ENCODE peak calls at places on chromosomes 1 and 21, in five cellular contexts. One of them, this sample, is unnamed.

GRCh38 chr1:24236170-24237045 is 49.3 kb upstream of the IFNLR1 start:
- DNase-seq in colonic mucosa: no peak
- DNase-seq in AG10803: peak
- DNase-seq in lower leg skin: no peak
- DNase-seq in HL-60: no peak
- DNase-seq in this sample: no peak

GRCh38 chr1:64006276-64007051 is 197.0 kb upstream of the UBE2U start:
- DNase-seq in colonic mucosa: no peak
- DNase-seq in AG10803: peak
- DNase-seq in lower leg skin: peak
- DNase-seq in HL-60: no peak
- DNase-seq in this sample: no peak

GRCh38 chr1:20322081-20322824 is 31.6 kb downstream of the VWA5B1 start:
- DNase-seq in colonic mucosa: no peak
- DNase-seq in AG10803: no peak
- DNase-seq in lower leg skin: no peak
- DNase-seq in HL-60: no peak
- DNase-seq in this sample: no peak

GRCh38 chr1:24400065-24400464 is 13.5 kb downstream of the STPG1 start:
- DNase-seq in colonic mucosa: no peak
- DNase-seq in AG10803: no peak
- DNase-seq in lower leg skin: no peak
- DNase-seq in HL-60: no peak
- DNase-seq in this sample: no peak

GRCh38 chr1:224430511-224431113 is 4.0 kb downstream of the WDR26 start:
- DNase-seq in colonic mucosa: peak
- DNase-seq in AG10803: peak
- DNase-seq in lower leg skin: peak
- DNase-seq in HL-60: peak
- DNase-seq in this sample: no peak

GRCh38 chr1:153663211-153663610 is 4.7 kb downstream of the SNAPIN start:
- DNase-seq in colonic mucosa: no peak
- DNase-seq in AG10803: peak
- DNase-seq in lower leg skin: no peak
- DNase-seq in HL-60: peak
- DNase-seq in this sample: no peak

GRCh38 chr21:44962481-44962966 is 22.7 kb downstream of the SLX9 start:
- DNase-seq in colonic mucosa: no peak
- DNase-seq in AG10803: peak
- DNase-seq in lower leg skin: no peak
- DNase-seq in HL-60: no peak
- DNase-seq in this sample: no peak

GRCh38 chr21:41545500-41546359 is 37.8 kb upstream of the TMPRSS2 start:
- DNase-seq in colonic mucosa: no peak
- DNase-seq in AG10803: no peak
- DNase-seq in lower leg skin: no peak
- DNase-seq in HL-60: no peak
- DNase-seq in this sample: no peak

GRCh38 chr21:35036521-35037383 is 12.3 kb downstream of the RUNX1 start:
- DNase-seq in colonic mucosa: no peak
- DNase-seq in AG10803: no peak
- DNase-seq in lower leg skin: no peak
- DNase-seq in HL-60: no peak
- DNase-seq in this sample: no peak

GRCh38 chr21:14683021-14683420 is 136.9 kb upstream of the SAMSN1 start:
- DNase-seq in colonic mucosa: no peak
- DNase-seq in AG10803: no peak
- DNase-seq in lower leg skin: no peak
- DNase-seq in HL-60: peak
- DNase-seq in this sample: no peak

GRCh38 chr1:152514715-152515453 is 602 bp downstream of the CRCT1 start:
- DNase-seq in colonic mucosa: no peak
- DNase-seq in AG10803: no peak
- DNase-seq in lower leg skin: no peak
- DNase-seq in HL-60: no peak
- DNase-seq in this sample: no peak

GRCh38 chr21:36707763-36708511 is 9.0 kb downstream of the SIM2 start:
- DNase-seq in colonic mucosa: no peak
- DNase-seq in AG10803: no peak
- DNase-seq in lower leg skin: no peak
- DNase-seq in HL-60: no peak
- DNase-seq in this sample: no peak

GRCh38 chr1:204891860-204892259 is 21.2 kb downstream of the NFASC start:
- DNase-seq in colonic mucosa: no peak
- DNase-seq in AG10803: peak
- DNase-seq in lower leg skin: no peak
- DNase-seq in HL-60: no peak
- DNase-seq in this sample: no peak

GRCh38 chr1:229339086-229339485 is 3.8 kb downstream of the CCSAP start:
- DNase-seq in colonic mucosa: no peak
- DNase-seq in AG10803: no peak
- DNase-seq in lower leg skin: no peak
- DNase-seq in HL-60: no peak
- DNase-seq in this sample: no peak

GRCh38 chr1:110214454-110215404 is 4.6 kb downstream of the KCNC4 start:
- DNase-seq in colonic mucosa: no peak
- DNase-seq in AG10803: peak
- DNase-seq in lower leg skin: no peak
- DNase-seq in HL-60: no peak
- DNase-seq in this sample: no peak

GRCh38 chr1:209156991-209157390 is 426.5 kb upstream of the CAMK1G start:
- DNase-seq in colonic mucosa: no peak
- DNase-seq in AG10803: no peak
- DNase-seq in lower leg skin: no peak
- DNase-seq in HL-60: no peak
- DNase-seq in this sample: no peak

GRCh38 chr1:11738783-11739182 is 2.8 kb downstream of the AGTRAP start:
- DNase-seq in colonic mucosa: no peak
- DNase-seq in AG10803: no peak
- DNase-seq in lower leg skin: no peak
- DNase-seq in HL-60: peak
- DNase-seq in this sample: no peak

GRCh38 chr1:11744287-11744686 is 8.4 kb downstream of the AGTRAP start:
- DNase-seq in colonic mucosa: no peak
- DNase-seq in AG10803: no peak
- DNase-seq in lower leg skin: no peak
- DNase-seq in HL-60: no peak
- DNase-seq in this sample: no peak

GRCh38 chr1:11740258-11741192 is 4.6 kb downstream of the AGTRAP start:
- DNase-seq in colonic mucosa: no peak
- DNase-seq in AG10803: no peak
- DNase-seq in lower leg skin: no peak
- DNase-seq in HL-60: peak
- DNase-seq in this sample: no peak

GRCh38 chr1:11741482-11741881 is 5.5 kb downstream of the AGTRAP start:
- DNase-seq in colonic mucosa: no peak
- DNase-seq in AG10803: no peak
- DNase-seq in lower leg skin: no peak
- DNase-seq in HL-60: no peak
- DNase-seq in this sample: no peak

DNA sequence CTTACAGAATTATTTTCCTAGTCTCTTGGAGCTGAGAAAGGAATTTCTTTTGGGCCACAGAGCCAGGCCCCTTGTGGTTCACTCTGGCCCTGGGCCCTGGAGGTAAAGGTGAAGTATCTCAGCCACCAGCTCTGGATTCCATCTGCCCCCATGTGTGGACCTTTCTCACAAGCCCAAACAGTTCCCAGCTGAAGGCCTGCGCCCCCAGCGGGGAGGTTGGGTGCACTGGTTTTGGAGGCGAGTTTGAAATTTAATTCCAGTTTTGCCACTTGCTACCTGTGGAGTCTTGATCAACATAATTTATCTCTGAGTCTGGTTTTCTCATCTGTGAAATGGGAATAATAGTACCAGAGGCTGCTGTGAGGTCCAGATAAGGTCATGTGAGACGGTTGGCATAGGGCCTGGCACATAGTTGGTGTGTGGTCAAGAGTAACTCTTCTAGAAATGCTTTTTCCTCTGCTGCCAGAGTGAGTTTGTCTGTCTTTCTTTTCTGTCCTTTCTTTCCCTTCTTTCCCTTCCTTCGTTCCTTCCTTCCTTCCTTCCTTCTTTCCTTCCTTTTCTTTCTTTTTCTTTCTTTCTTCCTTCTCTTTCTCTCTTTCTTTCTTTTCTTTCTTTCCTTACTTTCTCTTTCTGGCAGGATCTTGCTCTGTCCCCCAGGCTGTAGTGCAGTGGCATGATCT is 6.1 kb downstream of the AGTRAP start:
- DNase-seq in colonic mucosa: no peak
- DNase-seq in AG10803: peak
- DNase-seq in lower leg skin: no peak
- DNase-seq in HL-60: no peak
- DNase-seq in this sample: no peak
- TF ChIP-seq CTCF in colonic mucosa: no peak
- TF ChIP-seq CTCF in AG10803: no peak
- TF ChIP-seq CTCF in lower leg skin: no peak
- TF ChIP-seq CTCF in HL-60: no peak
- TF ChIP-seq CTCF in this sample: no peak

DNA sequence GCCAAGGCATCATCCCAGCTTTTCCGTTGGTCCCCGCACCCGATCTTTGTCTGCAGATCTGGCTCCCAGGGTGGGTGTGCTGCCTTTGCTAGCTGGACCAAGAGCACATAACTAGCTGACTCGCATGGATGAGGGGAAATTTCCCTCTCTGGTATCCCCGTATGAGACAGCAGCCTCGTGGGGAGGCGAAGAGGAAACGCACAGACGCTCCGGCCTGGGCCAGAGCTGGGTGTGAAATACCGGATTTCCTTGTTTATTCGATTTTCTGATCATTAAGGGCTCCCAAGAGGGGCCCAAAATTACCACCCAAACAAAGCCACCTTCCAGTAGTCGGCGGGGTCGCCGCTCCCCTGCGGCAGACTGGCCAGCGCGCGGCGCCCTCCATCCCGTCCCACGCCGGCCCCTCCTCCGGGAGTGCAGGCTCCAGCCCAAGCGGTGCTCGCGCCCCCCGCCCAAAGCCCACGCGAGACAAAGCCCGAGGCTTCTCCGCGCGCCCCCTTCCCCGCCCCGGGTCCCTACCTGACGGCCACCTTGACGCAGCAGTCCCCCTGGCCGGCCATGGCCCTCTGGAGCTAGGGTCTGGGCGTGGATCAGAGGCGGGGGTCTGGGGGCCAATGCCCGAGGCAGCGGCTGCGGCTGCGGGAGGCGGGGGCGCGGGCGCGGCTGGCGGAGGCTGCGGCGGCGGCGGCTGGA is 544 bp downstream of the KIF21B start:
- DNase-seq in colonic mucosa: peak
- DNase-seq in AG10803: no peak
- DNase-seq in lower leg skin: no peak
- DNase-seq in HL-60: peak
- DNase-seq in this sample: no peak
- TF ChIP-seq CTCF in colonic mucosa: no peak
- TF ChIP-seq CTCF in AG10803: no peak
- TF ChIP-seq CTCF in lower leg skin: no peak
- TF ChIP-seq CTCF in HL-60: no peak
- TF ChIP-seq CTCF in this sample: no peak

DNA sequence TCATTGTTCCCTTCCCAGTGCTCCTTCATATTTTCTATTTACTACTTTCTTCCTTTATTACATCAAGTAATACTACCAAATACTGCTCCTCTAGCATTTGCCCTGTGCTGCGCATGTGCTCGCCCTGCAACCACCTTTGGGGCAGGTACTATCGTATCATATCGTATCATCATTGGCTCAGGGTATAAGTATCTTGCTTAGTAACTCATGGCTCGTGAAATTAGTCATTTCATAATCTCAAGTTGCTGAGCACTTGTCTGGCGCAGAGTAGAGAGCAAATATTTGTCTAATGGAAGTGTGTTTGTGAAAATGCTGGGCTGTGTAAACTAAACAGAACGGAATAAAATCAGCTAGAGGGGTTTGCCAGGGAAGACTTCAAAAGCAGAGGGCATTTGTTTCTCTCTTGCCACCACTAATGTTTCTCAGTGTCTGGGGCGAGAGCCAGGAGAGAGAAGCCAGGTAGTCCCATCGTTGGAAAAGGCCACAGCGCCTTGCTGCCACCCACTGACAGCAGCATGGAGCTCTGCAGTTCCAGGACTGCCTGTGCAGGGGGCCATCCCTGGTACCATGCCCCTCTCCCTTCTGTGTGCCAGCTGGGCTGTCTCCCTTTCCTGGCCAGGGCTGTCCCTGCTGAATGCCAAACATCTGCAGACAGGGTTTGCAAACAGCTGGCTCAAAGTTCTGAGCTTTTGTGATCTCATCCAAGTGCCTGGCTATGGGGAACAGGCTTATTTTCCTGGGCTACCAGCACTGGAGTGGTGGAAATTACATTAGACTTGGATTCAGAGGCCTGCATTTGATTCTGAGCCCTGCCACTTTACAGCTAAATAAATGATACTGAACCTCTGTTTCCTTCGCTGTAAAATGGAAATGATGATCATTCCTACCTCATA is 19.9 kb upstream of the CPT2 start:
- DNase-seq in colonic mucosa: no peak
- DNase-seq in AG10803: peak
- DNase-seq in lower leg skin: no peak
- DNase-seq in HL-60: no peak
- DNase-seq in this sample: no peak
- TF ChIP-seq CTCF in colonic mucosa: no peak
- TF ChIP-seq CTCF in AG10803: peak
- TF ChIP-seq CTCF in lower leg skin: no peak
- TF ChIP-seq CTCF in HL-60: no peak
- TF ChIP-seq CTCF in this sample: no peak

GRCh38 chr1:14541348-14541747 is 57.1 kb upstream of the KAZN start:
- DNase-seq in colonic mucosa: no peak
- DNase-seq in AG10803: no peak
- DNase-seq in lower leg skin: no peak
- DNase-seq in HL-60: no peak
- DNase-seq in this sample: no peak

GRCh38 chr1:14539309-14539708 is 59.2 kb upstream of the KAZN start:
- DNase-seq in colonic mucosa: no peak
- DNase-seq in AG10803: no peak
- DNase-seq in lower leg skin: no peak
- DNase-seq in HL-60: no peak
- DNase-seq in this sample: no peak

GRCh38 chr1:14545422-14546025 is 53.0 kb upstream of the KAZN start:
- DNase-seq in colonic mucosa: no peak
- DNase-seq in AG10803: no peak
- DNase-seq in lower leg skin: no peak
- DNase-seq in HL-60: no peak
- DNase-seq in this sample: no peak

GRCh38 chr1:14539953-14540563 is 58.4 kb upstream of the KAZN start:
- DNase-seq in colonic mucosa: no peak
- DNase-seq in AG10803: no peak
- DNase-seq in lower leg skin: no peak
- DNase-seq in HL-60: no peak
- DNase-seq in this sample: no peak

DNA sequence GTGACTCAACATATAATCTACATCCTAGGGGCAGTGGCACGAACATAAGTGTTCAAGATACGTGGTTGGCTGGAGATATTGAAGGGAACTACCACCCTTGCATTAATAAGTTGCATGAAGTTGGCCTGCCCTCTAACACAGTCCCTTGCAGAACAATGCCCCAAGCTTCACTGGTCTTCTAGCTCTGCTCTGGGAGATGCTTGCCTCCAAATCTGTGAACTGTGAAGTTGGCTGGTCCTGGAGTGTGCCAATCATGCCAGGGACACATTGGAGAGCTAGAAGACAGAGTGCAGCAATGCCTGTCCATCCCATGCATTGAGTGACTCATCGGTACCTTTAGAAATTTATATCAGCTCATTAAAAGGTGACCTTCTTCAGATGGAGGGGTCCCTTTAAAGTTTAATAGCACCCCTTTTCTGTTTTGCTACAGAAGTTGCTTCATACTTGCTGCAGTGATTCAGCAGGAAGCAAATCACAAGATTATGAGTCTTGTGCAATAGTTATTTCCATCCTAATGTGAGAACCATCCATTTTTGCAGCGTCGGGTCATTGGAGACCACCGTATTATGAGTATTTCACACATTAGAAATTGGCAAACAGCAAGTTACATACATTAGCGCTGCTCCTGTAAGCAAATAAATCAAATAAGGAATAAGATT is 55.2 kb upstream of the KAZN start:
- DNase-seq in colonic mucosa: no peak
- DNase-seq in AG10803: peak
- DNase-seq in lower leg skin: no peak
- DNase-seq in HL-60: no peak
- DNase-seq in this sample: no peak
- TF ChIP-seq CTCF in colonic mucosa: no peak
- TF ChIP-seq CTCF in AG10803: no peak
- TF ChIP-seq CTCF in lower leg skin: no peak
- TF ChIP-seq CTCF in HL-60: no peak
- TF ChIP-seq CTCF in this sample: no peak

This sample was measured in gastrocnemius medialis.